ENCODE peak calls at places on chromosomes 7 and 10, in nine cellular contexts. T, R, E, Z, P, J, I, M and V are unnamed samples.
A peak's percentile ranks its signal among the peaks of the same experiment; 100 is the strongest.

GRCh38 chr10:5018150-5018549 is 14.5 kb upstream of the AKR1C2 start:
- DNase-seq in T (no peak), R (no peak), E (no peak), Z (no peak), P (no peak), J (no peak), I (no peak), M (no peak), V (peak; percentile 35)

GRCh38 chr7:38744746-38745145 is 113.6 kb upstream of the AMPH start:
- DNase-seq in T (no peak), R (no peak), E (no peak), Z (no peak), P (no peak), J (peak; percentile 70), I (no peak), M (no peak), V (peak; percentile 67)

GRCh38 chr7:110382736-110383135 is 708.2 kb upstream of the LRRN3 start:
- DNase-seq in T (no peak), R (no peak), E (no peak), Z (no peak), P (no peak), J (no peak), I (no peak), M (no peak), V (no peak)

GRCh38 chr7:149027560-149028345 is 552 bp downstream of the PDIA4 start:
- DNase-seq in T (no peak), R (peak; percentile 54), E (no peak), Z (peak; percentile 54), P (no peak), J (peak; percentile 38), I (peak; percentile 6), M (no peak), V (peak; percentile 61)

GRCh38 chr7:142583424-142583823 is 165.8 kb upstream of the PRSS1 start:
- DNase-seq in T (peak; percentile 63), R (peak; percentile 90), E (peak; percentile 85), Z (no peak), P (no peak), J (peak; percentile 87), I (no peak), M (peak; percentile 7), V (peak; percentile 76)

GRCh38 chr10:42933454-42934340 is 143.2 kb upstream of the RET start:
- DNase-seq in T (no peak), R (no peak), E (peak; percentile 57), Z (peak; percentile 58), P (no peak), J (peak; percentile 0), I (no peak), M (peak; percentile 73), V (no peak)

GRCh38 chr10:31836569-31837406 is 91.8 kb downstream of the ARHGAP12 start:
- DNase-seq in T (peak; percentile 22), R (peak; percentile 48), E (peak; percentile 83), Z (no peak), P (no peak), J (peak; percentile 34), I (peak; percentile 2), M (peak; percentile 60), V (peak; percentile 53)

GRCh38 chr7:131242123-131242650 is 85.5 kb upstream of the MKLN1 start:
- DNase-seq in T (no peak), R (no peak), E (no peak), Z (no peak), P (no peak), J (no peak), I (no peak), M (no peak), V (no peak)

GRCh38 chr7:34747842-34748241 is 89.8 kb downstream of the NPSR1 start:
- DNase-seq in T (no peak), R (no peak), E (no peak), Z (peak; percentile 24), P (no peak), J (no peak), I (no peak), M (no peak), V (peak; percentile 7)

GRCh38 chr10:125768217-125768616 is 7.4 kb downstream of the MMP21 start:
- DNase-seq in T (no peak), R (peak; percentile 12), E (peak; percentile 14), Z (no peak), P (no peak), J (peak; percentile 6), I (no peak), M (peak; percentile 35), V (peak; percentile 72)

GRCh38 chr7:80711521-80711920 is 73.1 kb downstream of the CD36 start:
- DNase-seq in T (no peak), R (no peak), E (peak; percentile 32), Z (no peak), P (no peak), J (peak; percentile 63), I (no peak), M (no peak), V (no peak)

GRCh38 chr7:132206594-132206993 is 369.7 kb downstream of the PLXNA4 start:
- DNase-seq in T (no peak), R (no peak), E (peak; percentile 36), Z (no peak), P (no peak), J (no peak), I (no peak), M (no peak), V (no peak)

GRCh38 chr7:158657189-158657746 is 47.3 kb downstream of the NCAPG2 start:
- DNase-seq in T (no peak), R (no peak), E (no peak), Z (no peak), P (no peak), J (no peak), I (no peak), M (peak; percentile 3), V (no peak)

GRCh38 chr10:30985552-30985951 is 46.1 kb downstream of the ZNF438 start:
- DNase-seq in T (peak; percentile 7), R (peak; percentile 62), E (no peak), Z (no peak), P (no peak), J (peak; percentile 73), I (no peak), M (no peak), V (peak; percentile 55)

GRCh38 chr7:105261689-105262088 is 127.0 kb downstream of the SRPK2 start:
- DNase-seq in T (no peak), R (peak; percentile 37), E (peak; percentile 46), Z (no peak), P (no peak), J (peak; percentile 25), I (no peak), M (no peak), V (no peak)

GRCh38 chr7:24778543-24779282 is 21.4 kb upstream of the GSDME start:
- DNase-seq in T (no peak), R (peak; percentile 67), E (no peak), Z (no peak), P (no peak), J (peak; percentile 80), I (no peak), M (no peak), V (peak; percentile 89)

GRCh38 chr7:131517218-131517923 is 39.1 kb downstream of the PODXL start:
- DNase-seq in T (no peak), R (no peak), E (no peak), Z (no peak), P (no peak), J (no peak), I (no peak), M (no peak), V (no peak)

GRCh38 chr7:15813448-15813847 is 127.0 kb upstream of the MEOX2 start:
- DNase-seq in T (no peak), R (no peak), E (no peak), Z (no peak), P (no peak), J (no peak), I (no peak), M (no peak), V (no peak)

GRCh38 chr7:3042861-3043489 is 692 bp downstream of the CARD11 start:
- DNase-seq in T (no peak), R (no peak), E (peak; percentile 65), Z (peak; percentile 55), P (no peak), J (no peak), I (no peak), M (no peak), V (no peak)

GRCh38 chr10:110794808-110795207 is 76.9 kb upstream of the PDCD4 start:
- DNase-seq in T (no peak), R (no peak), E (no peak), Z (no peak), P (no peak), J (peak; percentile 6), I (peak; percentile 72), M (peak; percentile 78), V (no peak)

GRCh38 chr7:7175075-7175695 is 7.2 kb upstream of the C1GALT1 start:
- DNase-seq in T (no peak), R (no peak), E (no peak), Z (no peak), P (no peak), J (peak; percentile 22), I (no peak), M (no peak), V (peak; percentile 13)
- H3K9ac ChIP-seq in T (no peak overlapping the region), R (no peak overlapping the region), E (no peak overlapping the region), Z (no peak overlapping the region), P (no peak overlapping the region), J (no peak overlapping the region), I (no peak overlapping the region), M (no peak overlapping the region), V (no peak overlapping the region)

GRCh38 chr10:75643405-75643804 is 212.0 kb downstream of the LRMDA start:
- DNase-seq in T (no peak), R (no peak), E (no peak), Z (no peak), P (no peak), J (no peak), I (no peak), M (no peak), V (no peak)
- H3K36me3 ChIP-seq in T (no peaks in the 10 kb centered on the region), R (no peaks in the 10 kb centered on the region), E (no peaks in the 10 kb centered on the region), Z (no peaks in the 10 kb centered on the region), P (no peaks in the 10 kb centered on the region), J (no peaks in the 10 kb centered on the region), I (no peaks in the 10 kb centered on the region), M (no peaks in the 10 kb centered on the region), V (no peaks in the 10 kb centered on the region)

GRCh38 chr7:29384277-29384676 is 179.4 kb upstream of the PRR15 start:
- DNase-seq in T (no peak), R (no peak), E (no peak), Z (no peak), P (no peak), J (no peak), I (no peak), M (no peak), V (no peak)
- H3K9ac ChIP-seq in T (no peak overlapping the region), R (no peak overlapping the region), E (no peak overlapping the region), Z (no peak overlapping the region), P (no peak overlapping the region), J (no peak overlapping the region), I (no peak overlapping the region), M (no peak overlapping the region), V (no peak overlapping the region)

GRCh38 chr10:91856637-91857036 is 52.6 kb downstream of the FGFBP3 start:
- DNase-seq in T (peak; percentile 3), R (peak; percentile 14), E (peak; percentile 38), Z (no peak), P (no peak), J (no peak), I (no peak), M (peak; percentile 22), V (no peak)

GRCh38 chr10:91864099-91864498 is 45.2 kb downstream of the FGFBP3 start:
- DNase-seq in T (no peak), R (no peak), E (no peak), Z (peak; percentile 48), P (no peak), J (no peak), I (no peak), M (no peak), V (no peak)

GRCh38 chr10:91864744-91865143 is 44.5 kb downstream of the FGFBP3 start:
- DNase-seq in T (no peak), R (peak; percentile 65), E (no peak), Z (no peak), P (no peak), J (peak; percentile 38), I (no peak), M (no peak), V (no peak)

GRCh38 chr10:91860885-91861284 is 48.4 kb downstream of the FGFBP3 start:
- DNase-seq in T (no peak), R (no peak), E (no peak), Z (no peak), P (no peak), J (no peak), I (no peak), M (no peak), V (no peak)
- H3K36me3 ChIP-seq in T (peaks cover 33% of the 10 kb centered on the region), R (peaks cover 94% of the 10 kb centered on the region), E (no peaks in the 10 kb centered on the region), Z (peaks cover 13% of the 10 kb centered on the region), P (peaks cover 53% of the 10 kb centered on the region), J (peaks cover 2% of the 10 kb centered on the region), I (peaks cover 8% of the 10 kb centered on the region), M (peaks cover 59% of the 10 kb centered on the region), V (peaks cover 92% of the 10 kb centered on the region)